ENCODE peak calls at places on chromosome 22, in ten cellular contexts. One of them, this sample, is unnamed.

GRCh38 chr22:46592390-46592872 is 27.8 kb upstream of the GRAMD4 start:
- DNase-seq in PC-9: no peak
- DNase-seq in GM20000: peak
- DNase-seq in fibroblast of villous mesenchyme: no peak
- DNase-seq in head of caudate nucleus: peak
- DNase-seq in NCI-H1105: no peak
- DNase-seq in thoracic aorta: no peak
- DNase-seq in MG63: peak
- DNase-seq in DMS153: no peak
- DNase-seq in posterior cingulate gyrus: peak
- DNase-seq in this sample: peak

GRCh38 chr22:27380826-27381225 is 420.7 kb downstream of the MN1 start:
- DNase-seq in MG63: no peak
- DNase-seq in thoracic aorta: no peak
- DNase-seq in head of caudate nucleus: no peak
- DNase-seq in PC-9: no peak
- DNase-seq in NCI-H1105: no peak
- DNase-seq in posterior cingulate gyrus: no peak
- DNase-seq in fibroblast of villous mesenchyme: no peak
- DNase-seq in GM20000: no peak
- DNase-seq in DMS153: no peak
- DNase-seq in this sample: no peak

GRCh38 chr22:47233316-47234243 is 471.1 kb downstream of the TBC1D22A start:
- DNase-seq in fibroblast of villous mesenchyme: no peak
- DNase-seq in DMS153: no peak
- DNase-seq in GM20000: no peak
- DNase-seq in thoracic aorta: no peak
- DNase-seq in posterior cingulate gyrus: no peak
- DNase-seq in PC-9: no peak
- DNase-seq in head of caudate nucleus: no peak
- DNase-seq in NCI-H1105: no peak
- DNase-seq in MG63: no peak
- DNase-seq in this sample: no peak

GRCh38 chr22:30547188-30547587 is 647 bp upstream of the SEC14L6 start:
- DNase-seq in DMS153: no peak
- DNase-seq in fibroblast of villous mesenchyme: no peak
- DNase-seq in MG63: no peak
- DNase-seq in head of caudate nucleus: no peak
- DNase-seq in thoracic aorta: no peak
- DNase-seq in posterior cingulate gyrus: no peak
- DNase-seq in NCI-H1105: no peak
- DNase-seq in GM20000: no peak
- DNase-seq in PC-9: no peak
- DNase-seq in this sample: no peak

GRCh38 chr22:29971607-29972006 is 88.6 kb downstream of the MTMR3 start:
- DNase-seq in fibroblast of villous mesenchyme: no peak
- DNase-seq in thoracic aorta: no peak
- DNase-seq in PC-9: no peak
- DNase-seq in head of caudate nucleus: no peak
- DNase-seq in NCI-H1105: no peak
- DNase-seq in GM20000: no peak
- DNase-seq in posterior cingulate gyrus: no peak
- DNase-seq in DMS153: no peak
- DNase-seq in MG63: no peak
- DNase-seq in this sample: no peak

GRCh38 chr22:43698403-43698802 is 113.7 kb downstream of the EFCAB6 start:
- DNase-seq in MG63: no peak
- DNase-seq in PC-9: no peak
- DNase-seq in NCI-H1105: no peak
- DNase-seq in thoracic aorta: no peak
- DNase-seq in DMS153: no peak
- DNase-seq in head of caudate nucleus: no peak
- DNase-seq in posterior cingulate gyrus: no peak
- DNase-seq in GM20000: no peak
- DNase-seq in fibroblast of villous mesenchyme: no peak
- DNase-seq in this sample: no peak

GRCh38 chr22:39469681-39470461 is 13.1 kb downstream of the MGAT3 start:
- DNase-seq in NCI-H1105: no peak
- DNase-seq in MG63: no peak
- DNase-seq in posterior cingulate gyrus: peak
- DNase-seq in head of caudate nucleus: peak
- DNase-seq in PC-9: no peak
- DNase-seq in thoracic aorta: no peak
- DNase-seq in DMS153: no peak
- DNase-seq in fibroblast of villous mesenchyme: no peak
- DNase-seq in GM20000: no peak
- DNase-seq in this sample: peak

GRCh38 chr22:39179401-39179827 is 26.9 kb upstream of the CBX7 start:
- DNase-seq in DMS153: no peak
- DNase-seq in NCI-H1105: no peak
- DNase-seq in fibroblast of villous mesenchyme: peak
- DNase-seq in posterior cingulate gyrus: no peak
- DNase-seq in MG63: no peak
- DNase-seq in thoracic aorta: no peak
- DNase-seq in head of caudate nucleus: no peak
- DNase-seq in PC-9: no peak
- DNase-seq in GM20000: peak
- DNase-seq in this sample: no peak

GRCh38 chr22:35437038-35437437 is 37.1 kb downstream of the MCM5 start:
- DNase-seq in GM20000: peak
- DNase-seq in NCI-H1105: no peak
- DNase-seq in thoracic aorta: no peak
- DNase-seq in posterior cingulate gyrus: no peak
- DNase-seq in head of caudate nucleus: no peak
- DNase-seq in fibroblast of villous mesenchyme: no peak
- DNase-seq in DMS153: no peak
- DNase-seq in MG63: peak
- DNase-seq in PC-9: peak
- DNase-seq in this sample: no peak

GRCh38 chr22:20965888-20966855 is 883 bp upstream of the AIFM3 start:
- DNase-seq in GM20000: no peak
- DNase-seq in MG63: no peak
- DNase-seq in NCI-H1105: no peak
- DNase-seq in thoracic aorta: no peak
- DNase-seq in fibroblast of villous mesenchyme: no peak
- DNase-seq in DMS153: no peak
- DNase-seq in PC-9: no peak
- DNase-seq in head of caudate nucleus: no peak
- DNase-seq in posterior cingulate gyrus: no peak
- DNase-seq in this sample: no peak

GRCh38 chr22:20938272-20938671 is 21.1 kb downstream of the CRKL start:
- DNase-seq in MG63: no peak
- DNase-seq in PC-9: no peak
- DNase-seq in fibroblast of villous mesenchyme: no peak
- DNase-seq in GM20000: no peak
- DNase-seq in thoracic aorta: no peak
- DNase-seq in NCI-H1105: no peak
- DNase-seq in head of caudate nucleus: no peak
- DNase-seq in posterior cingulate gyrus: no peak
- DNase-seq in DMS153: no peak
- DNase-seq in this sample: no peak

GRCh38 chr22:31250740-31251330 is 38.7 kb downstream of the LIMK2 start:
- DNase-seq in DMS153: no peak
- DNase-seq in NCI-H1105: no peak
- DNase-seq in head of caudate nucleus: no peak
- DNase-seq in PC-9: no peak
- DNase-seq in thoracic aorta: no peak
- DNase-seq in GM20000: no peak
- DNase-seq in posterior cingulate gyrus: no peak
- DNase-seq in MG63: no peak
- DNase-seq in fibroblast of villous mesenchyme: peak
- DNase-seq in this sample: no peak

GRCh38 chr22:43750751-43751150 is 61.4 kb downstream of the EFCAB6 start:
- DNase-seq in posterior cingulate gyrus: no peak
- DNase-seq in thoracic aorta: no peak
- DNase-seq in MG63: no peak
- DNase-seq in PC-9: no peak
- DNase-seq in head of caudate nucleus: no peak
- DNase-seq in GM20000: no peak
- DNase-seq in fibroblast of villous mesenchyme: no peak
- DNase-seq in NCI-H1105: no peak
- DNase-seq in DMS153: no peak
- DNase-seq in this sample: no peak

GRCh38 chr22:44535362-44536095 is 37.5 kb upstream of the RTL6 start:
- DNase-seq in thoracic aorta: no peak
- DNase-seq in fibroblast of villous mesenchyme: no peak
- DNase-seq in DMS153: no peak
- DNase-seq in GM20000: no peak
- DNase-seq in NCI-H1105: no peak
- DNase-seq in MG63: no peak
- DNase-seq in head of caudate nucleus: no peak
- DNase-seq in posterior cingulate gyrus: no peak
- DNase-seq in PC-9: no peak
- DNase-seq in this sample: no peak

GRCh38 chr22:50236731-50237409 is 8.0 kb downstream of the TUBGCP6 start:
- DNase-seq in head of caudate nucleus: no peak
- DNase-seq in NCI-H1105: no peak
- DNase-seq in posterior cingulate gyrus: no peak
- DNase-seq in PC-9: no peak
- DNase-seq in fibroblast of villous mesenchyme: peak
- DNase-seq in thoracic aorta: no peak
- DNase-seq in MG63: no peak
- DNase-seq in GM20000: no peak
- DNase-seq in DMS153: no peak
- DNase-seq in this sample: no peak

GRCh38 chr22:17706451-17706900 is 67.8 kb downstream of the BID start:
- DNase-seq in GM20000: peak
- DNase-seq in NCI-H1105: no peak
- DNase-seq in DMS153: peak
- DNase-seq in posterior cingulate gyrus: no peak
- DNase-seq in thoracic aorta: peak
- DNase-seq in head of caudate nucleus: peak
- DNase-seq in MG63: peak
- DNase-seq in PC-9: peak
- DNase-seq in fibroblast of villous mesenchyme: peak
- DNase-seq in this sample: peak